ENCODE peak calls at places on chromosomes 1 and 21, in four cellular contexts. I is CD8-positive, alpha-beta T cell; M is psoas muscle; V is sigmoid colon. F is an unnamed sample. For H3K4me1, the result is how much of the 10 kb centered on the place peaks cover.

GRCh38 chr1:202909494-202909893 is 17.5 kb downstream of the KLHL12 start:
- DNase-seq in I (no peak), M (no peak), V (no peak), F (no peak)

GRCh38 chr1:90359994-90360393 is 357.1 kb downstream of the BARHL2 start:
- DNase-seq in I (no peak), M (no peak), V (no peak), F (no peak)

GRCh38 chr1:153347856-153348255 is 785 bp downstream of the PGLYRP4 start:
- DNase-seq in I (no peak), M (no peak), V (no peak), F (no peak)

GRCh38 chr1:63713627-63714481 is 60.0 kb upstream of the ROR1 start:
- DNase-seq in I (no peak), M (no peak), V (peak), F (no peak)

GRCh38 chr1:148010527-148010926 is 82.3 kb downstream of the GPR89B start:
- DNase-seq in I (no peak), M (no peak), V (no peak), F (no peak)

GRCh38 chr21:31930001-31930400 is 57.2 kb downstream of the HUNK start:
- DNase-seq in I (no peak), M (no peak), V (no peak), F (no peak)

GRCh38 chr1:198258491-198258890 is 101.7 kb downstream of the NEK7 start:
- DNase-seq in I (no peak), M (no peak), V (no peak), F (peak)

GRCh38 chr1:153563339-153563952 is 2.2 kb downstream of the S100A2 start:
- DNase-seq in I (no peak), M (peak), V (peak), F (no peak)

GRCh38 chr21:43913928-43914327 is 48.9 kb downstream of the AGPAT3 start:
- DNase-seq in I (no peak), M (no peak), V (peak), F (no peak)

GRCh38 chr1:90067194-90067593 is 72.3 kb downstream of the ZNF326 start:
- DNase-seq in I (no peak), M (no peak), V (no peak), F (no peak)

GRCh38 chr1:156122086-156122485 is 7.6 kb downstream of the LMNA start:
- DNase-seq in I (no peak), M (no peak), V (no peak), F (no peak)

GRCh38 chr1:58893257-58893869 is 109.5 kb upstream of the JUN start:
- DNase-seq in I (no peak), M (peak), V (no peak), F (no peak)

GRCh38 chr1:100006688-100007087 is 36.9 kb downstream of the SLC35A3 start:
- DNase-seq in I (no peak), M (no peak), V (no peak), F (no peak)

GRCh38 chr1:54825696-54826095 is 24.6 kb upstream of the TTC22 start:
- DNase-seq in I (no peak), M (no peak), V (no peak), F (no peak)

GRCh38 chr1:46809071-46809470 is 10.2 kb downstream of the CYP4B1 start:
- DNase-seq in I (no peak), M (no peak), V (no peak), F (no peak)

GRCh38 chr1:192610114-192610958 is 25.6 kb upstream of the RGS13 start:
- DNase-seq in I (no peak), M (no peak), V (no peak), F (no peak)

GRCh38 chr1:154987326-154987725 is 4.2 kb downstream of the FLAD1 start:
- DNase-seq in I (no peak), M (peak), V (peak), F (no peak)

GRCh38 chr1:245045087-245045881 is 109.5 kb upstream of the KIF26B start:
- DNase-seq in I (no peak), M (no peak), V (no peak), F (no peak)

GRCh38 chr1:181152892-181153633 is 64.6 kb downstream of the IER5 start:
- DNase-seq in I (no peak), M (peak), V (peak), F (no peak)

GRCh38 chr1:101005191-101005590 is 20.4 kb downstream of the DPH5 start:
- DNase-seq in I (no peak), M (no peak), V (no peak), F (no peak)

GRCh38 chr1:86972262-86972661 is 57.8 kb downstream of the HS2ST1 start:
- DNase-seq in I (no peak), M (no peak), V (no peak), F (no peak)

GRCh38 chr1:162671664-162672415 is 39.6 kb downstream of the DDR2 start:
- DNase-seq in I (no peak), M (no peak), V (no peak), F (no peak)
- H3K27ac ChIP-seq in I (no peak), M (peak), V (peak), F (no peak)

GRCh38 chr1:7754234-7754633 is 16.9 kb upstream of the VAMP3 start:
- DNase-seq in I (no peak), M (no peak), V (no peak), F (no peak)

GRCh38 chr1:7760245-7760644 is 10.9 kb upstream of the VAMP3 start:
- DNase-seq in I (no peak), M (no peak), V (no peak), F (no peak)

GRCh38 chr1:7752512-7753417 is 18.3 kb upstream of the VAMP3 start:
- DNase-seq in I (peak), M (no peak), V (peak), F (no peak)

GRCh38 chr1:7751174-7751573 is 19.9 kb upstream of the VAMP3 start:
- DNase-seq in I (no peak), M (no peak), V (no peak), F (no peak)

DNA sequence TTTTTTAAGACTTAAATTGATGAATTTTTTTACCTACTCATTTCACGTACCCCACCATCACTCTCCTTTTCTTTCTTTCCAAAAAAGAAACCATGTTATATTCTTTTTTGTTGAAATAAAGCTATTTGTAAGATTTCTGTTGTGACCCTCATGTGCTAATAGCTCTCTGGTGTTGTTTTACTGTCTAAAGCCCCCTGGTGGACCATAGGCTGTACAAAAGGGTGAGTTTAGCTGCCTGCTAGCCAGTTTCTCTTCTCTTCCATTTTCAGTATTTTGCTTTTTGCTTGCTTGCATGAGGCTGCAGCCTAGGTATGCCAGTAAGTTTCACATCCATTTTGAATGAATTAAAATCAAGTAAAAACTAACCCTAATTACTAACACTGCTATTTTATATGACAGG is 15.6 kb upstream of the VAMP3 start:
- DNase-seq in I (no peak), M (no peak), V (no peak), F (no peak)
- TF ChIP-seq CTCF in I (peak), M (no peak), V (no peak), F (peak)

GRCh38 chr1:185957441-185958363 is 223.5 kb downstream of the HMCN1 start:
- DNase-seq in I (no peak), M (no peak), V (no peak), F (no peak)

GRCh38 chr1:185956881-185957280 is 222.7 kb downstream of the HMCN1 start:
- DNase-seq in I (no peak), M (no peak), V (no peak), F (no peak)

GRCh38 chr1:185961664-185962063 is 227.5 kb downstream of the HMCN1 start:
- DNase-seq in I (no peak), M (no peak), V (no peak), F (peak)

GRCh38 chr1:185964946-185965345 is 230.8 kb downstream of the HMCN1 start:
- DNase-seq in I (no peak), M (no peak), V (no peak), F (no peak)

GRCh38 chr1:185960377-185961151 is 226.4 kb downstream of the HMCN1 start:
- DNase-seq in I (no peak), M (peak), V (no peak), F (no peak)
- H3K4me1 ChIP-seq in I (under half), M (under half), V (under half), F (under half)

GRCh38 chr1:161085165-161085564 is 4.2 kb downstream of the NECTIN4 start:
- DNase-seq in I (no peak), M (no peak), V (no peak), F (no peak)
- H3K27ac ChIP-seq in I (no peak), M (no peak), V (no peak), F (no peak)

GRCh38 chr1:19443321-19443720 is 42.0 kb downstream of the CAPZB start:
- DNase-seq in I (no peak), M (no peak), V (no peak), F (no peak)

GRCh38 chr1:19448491-19449439 is 36.6 kb downstream of the CAPZB start:
- DNase-seq in I (peak), M (peak), V (peak), F (peak)

GRCh38 chr1:19447550-19447949 is 37.8 kb downstream of the CAPZB start:
- DNase-seq in I (no peak), M (no peak), V (no peak), F (no peak)

GRCh38 chr1:19444399-19445021 is 40.8 kb downstream of the CAPZB start:
- DNase-seq in I (no peak), M (no peak), V (no peak), F (no peak)

GRCh38 chr1:19445417-19446342 is 39.7 kb downstream of the CAPZB start:
- DNase-seq in I (no peak), M (peak), V (no peak), F (no peak)
- TF ChIP-seq CTCF in I (no peak), M (peak), V (peak), F (no peak)

GRCh38 chr1:226586116-226586515 is 37.6 kb downstream of the STUM start:
- DNase-seq in I (no peak), M (no peak), V (no peak), F (no peak)
- H3K4me1 ChIP-seq in I (under half), M (under half), V (under half), F (under half)